ENCODE peak calls at places on chromosomes 5 and 9, in seven cellular contexts. N is pancreas, X is MM.1S, A is brain microvascular endothelial cell, H is fibroblast of pulmonary artery, Z is left ventricle myocardium inferior, B is spleen. O is an unnamed sample.

GRCh38 chr5:75389430-75389829 is 52.4 kb downstream of the HMGCR start:
- DNase-seq in N (no peak), X (no peak), A (no peak), H (no peak), Z (no peak), B (no peak), O (no peak)

GRCh38 chr9:1916676-1917075 is 98.5 kb upstream of the SMARCA2 start:
- DNase-seq in N (no peak), X (no peak), A (no peak), H (peak), Z (no peak), B (no peak), O (no peak)

GRCh38 chr9:132161743-132162187 is at the start of gene NTNG2:
- DNase-seq in N (no peak), X (no peak), A (no peak), H (no peak), Z (no peak), B (no peak), O (no peak)

GRCh38 chr9:95808001-95808400 is 67.5 kb upstream of the ERCC6L2 start:
- DNase-seq in N (no peak), X (no peak), A (no peak), H (peak), Z (no peak), B (no peak), O (no peak)

GRCh38 chr5:91007780-91008402 is 375.2 kb downstream of the ARRDC3 start:
- DNase-seq in N (no peak), X (no peak), A (no peak), H (no peak), Z (no peak), B (no peak), O (no peak)

GRCh38 chr5:321726-322251 is 275 bp downstream of the AHRR start:
- DNase-seq in N (no peak), X (no peak), A (no peak), H (no peak), Z (no peak), B (no peak), O (no peak)

GRCh38 chr9:79053613-79054012 is 518.2 kb upstream of the TLE4 start:
- DNase-seq in N (no peak), X (no peak), A (no peak), H (no peak), Z (no peak), B (no peak), O (no peak)

GRCh38 chr5:131164161-131164930 is 710 bp downstream of the HINT1 start:
- DNase-seq in N (peak), X (peak), A (peak), H (peak), Z (peak), B (peak), O (no peak)

GRCh38 chr9:109258619-109259321 is 62.1 kb downstream of the EPB41L4B start:
- DNase-seq in N (peak), X (no peak), A (no peak), H (no peak), Z (no peak), B (no peak), O (no peak)

GRCh38 chr9:979983-980382 is 3.5 kb downstream of the DMRT3 start:
- DNase-seq in N (no peak), X (no peak), A (no peak), H (no peak), Z (no peak), B (no peak), O (no peak)

GRCh38 chr5:160742446-160742845 is 109.6 kb downstream of the ATP10B start:
- DNase-seq in N (no peak), X (no peak), A (no peak), H (no peak), Z (no peak), B (no peak), O (no peak)

GRCh38 chr9:137341227-137341626 is 39.2 kb upstream of the NRARP start:
- DNase-seq in N (no peak), X (no peak), A (no peak), H (no peak), Z (no peak), B (no peak), O (no peak)

GRCh38 chr5:95723632-95724369 is 7.3 kb upstream of the RHOBTB3 start:
- DNase-seq in N (no peak), X (no peak), A (peak), H (peak), Z (peak), B (no peak), O (no peak)

GRCh38 chr5:139091439-139092156 is 106.6 kb downstream of the SIL1 start:
- DNase-seq in N (no peak), X (no peak), A (no peak), H (peak), Z (no peak), B (no peak), O (no peak)

GRCh38 chr9:16100596-16101091 is 547.8 kb downstream of the CCDC171 start:
- DNase-seq in N (peak), X (no peak), A (peak), H (peak), Z (peak), B (no peak), O (no peak)

GRCh38 chr5:156019786-156020185 is 307.2 kb upstream of the SGCD start:
- DNase-seq in N (no peak), X (no peak), A (no peak), H (no peak), Z (no peak), B (no peak), O (no peak)

GRCh38 chr5:82349651-82350050 is 71.5 kb upstream of the RPS23 start:
- DNase-seq in N (no peak), X (peak), A (no peak), H (no peak), Z (no peak), B (no peak), O (no peak)

GRCh38 chr5:91032125-91032524 is 351.0 kb downstream of the ARRDC3 start:
- DNase-seq in N (no peak), X (no peak), A (no peak), H (no peak), Z (no peak), B (no peak), O (no peak)

GRCh38 chr9:104968025-104968982 is 40.3 kb upstream of the ABCA1 start:
- DNase-seq in N (peak), X (peak), A (peak), H (peak), Z (peak), B (peak), O (peak)

GRCh38 chr5:137022043-137022442 is 477.1 kb downstream of the SPOCK1 start:
- DNase-seq in N (no peak), X (no peak), A (no peak), H (peak), Z (peak), B (no peak), O (no peak)

GRCh38 chr9:3398232-3398648 is 127.6 kb downstream of the RFX3 start:
- DNase-seq in N (no peak), X (no peak), A (no peak), H (no peak), Z (no peak), B (no peak), O (no peak)

GRCh38 chr5:178357127-178357526 is 124.5 kb upstream of the PHYKPL start:
- DNase-seq in N (no peak), X (no peak), A (no peak), H (no peak), Z (peak), B (peak), O (no peak)

GRCh38 chr5:68268363-68269130 is 53.0 kb downstream of the PIK3R1 start:
- DNase-seq in N (no peak), X (no peak), A (no peak), H (no peak), Z (no peak), B (no peak), O (no peak)

GRCh38 chr9:128127568-128127989 is at the start of gene PTGES2:
- DNase-seq in N (peak), X (peak), A (peak), H (peak), Z (peak), B (peak), O (no peak)

GRCh38 chr5:65873181-65873580 is 53.2 kb upstream of the ERBIN start:
- DNase-seq in N (no peak), X (no peak), A (peak), H (peak), Z (no peak), B (no peak), O (no peak)

GRCh38 chr9:81456431-81456970 is 232.8 kb downstream of the TLE1 start:
- DNase-seq in N (no peak), X (no peak), A (peak), H (peak), Z (no peak), B (no peak), O (no peak)

GRCh38 chr5:53917095-53917494 is 356.7 kb downstream of the NDUFS4 start:
- DNase-seq in N (no peak), X (no peak), A (peak), H (peak), Z (no peak), B (no peak), O (no peak)

GRCh38 chr5:111254613-111255012 is 30.4 kb downstream of the CAMK4 start:
- DNase-seq in N (no peak), X (peak), A (peak), H (peak), Z (no peak), B (no peak), O (peak)

GRCh38 chr9:93510041-93510440 is 56.7 kb upstream of the FAM120AOS start:
- DNase-seq in N (no peak), X (no peak), A (no peak), H (no peak), Z (no peak), B (no peak), O (no peak)

GRCh38 chr9:16689352-16689938 is 181.0 kb downstream of the BNC2 start:
- DNase-seq in N (no peak), X (no peak), A (peak), H (peak), Z (peak), B (no peak), O (no peak)

GRCh38 chr9:125241000-125241862 is at the start of gene HSPA5:
- DNase-seq in N (peak), X (peak), A (peak), H (peak), Z (peak), B (peak), O (peak)
- TF ChIP-seq CTCF in N (no peak), X (peak), A (peak), H (peak), Z (peak), B (peak), O (no peak)

GRCh38 chr5:141343242-141343952 is at the start of gene PCDHGA3:
- DNase-seq in N (no peak), X (peak), A (peak), H (peak), Z (no peak), B (no peak), O (no peak)
- H3K4me3 ChIP-seq in N (peak), X (no peak), A (peak), H (peak), Z (peak), B (no peak), O (no peak)

DNA sequence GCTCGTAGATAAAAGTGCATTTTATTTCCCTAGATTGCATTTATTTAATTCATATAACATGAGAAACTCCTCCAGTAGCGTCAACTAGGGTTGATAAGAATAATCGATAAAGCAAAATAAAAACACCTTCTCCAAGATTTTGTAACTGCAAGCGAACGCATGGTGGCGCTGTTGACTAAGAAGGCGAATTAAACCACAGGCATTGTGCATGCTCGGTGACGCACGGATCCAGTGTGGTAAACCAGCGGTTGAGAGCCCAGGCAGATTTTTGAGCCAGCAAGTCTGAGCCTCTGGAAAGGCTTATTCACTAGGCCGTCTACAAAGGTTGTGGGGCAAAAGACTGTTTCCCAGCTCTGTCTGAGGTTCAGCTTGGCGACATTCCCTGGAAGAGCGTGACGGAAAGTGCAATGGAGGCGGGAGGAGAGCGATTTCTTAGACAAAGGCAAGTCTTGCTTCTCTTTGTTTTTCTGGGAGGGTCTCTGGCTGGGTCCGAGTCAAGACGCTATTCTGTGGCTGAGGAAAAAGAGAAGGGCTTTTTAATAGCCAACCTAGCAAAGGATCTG is at the start of gene PCDHB3:
- DNase-seq in N (peak), X (peak), A (no peak), H (peak), Z (peak), B (no peak), O (no peak)
- TF ChIP-seq CTCF in N (no peak), X (peak), A (peak), H (no peak), Z (peak), B (no peak), O (peak)

GRCh38 chr5:67209141-67209771 is 12.7 kb upstream of the CD180 start:
- DNase-seq in N (peak), X (peak), A (peak), H (peak), Z (peak), B (peak), O (no peak)
- H3K4me3 ChIP-seq in N (no peak), X (no peak), A (no peak), H (no peak), Z (no peak), B (no peak), O (no peak)